ENCODE peak calls at places on chromosomes 2 and 18, in six cellular contexts. J is amniotic stem cell, M is tibial artery, T is heart left ventricle, S is GM12891, F is T follicular helper cell. B is an unnamed sample.

GRCh38 chr2:240646061-240646899 is 21.0 kb downstream of the GPR35 start:
- DNase-seq in M (no peak), J (no peak), T (no peak), F (peak; percentile 18), S (peak; percentile 15), B (peak; percentile 18)

GRCh38 chr2:176202491-176202890 is 14.0 kb downstream of the HOXD1 start:
- DNase-seq in S (no peak), J (no peak), F (no peak), M (no peak), T (no peak), B (no peak)

GRCh38 chr2:200335657-200336056 is 29.2 kb downstream of the SPATS2L start:
- DNase-seq in S (no peak), M (no peak), F (no peak), T (no peak), J (no peak), B (no peak)

GRCh38 chr2:150693556-150693955 is 206.1 kb upstream of the RND3 start:
- DNase-seq in M (no peak), S (no peak), T (no peak), F (no peak), J (no peak), B (no peak)

GRCh38 chr2:176832086-176832485 is 380.5 kb upstream of the HNRNPA3 start:
- DNase-seq in S (no peak), F (no peak), M (no peak), J (no peak), T (no peak), B (no peak)

GRCh38 chr2:162474006-162474405 is 130.1 kb downstream of the GCA start:
- DNase-seq in T (no peak), S (no peak), M (no peak), F (no peak), J (no peak), B (no peak)

GRCh38 chr18:59570101-59570875 is 126.9 kb downstream of the CCBE1 start:
- DNase-seq in F (no peak), T (no peak), M (no peak), S (no peak), J (no peak), B (no peak)

GRCh38 chr18:10329116-10329515 is 125.3 kb upstream of the APCDD1 start:
- DNase-seq in F (no peak), J (no peak), S (no peak), M (no peak), T (no peak), B (no peak)

GRCh38 chr2:72180351-72180750 is 32.7 kb upstream of the CYP26B1 start:
- DNase-seq in M (no peak), J (no peak), F (no peak), S (no peak), T (no peak), B (no peak)

GRCh38 chr2:201135396-201135795 is 19.4 kb downstream of the CFLAR start:
- DNase-seq in S (no peak), T (no peak), F (no peak), M (no peak), J (no peak), B (no peak)

GRCh38 chr2:171595896-171596295 is 73.6 kb downstream of the CYBRD1 start:
- DNase-seq in T (no peak), J (peak; percentile 82), S (no peak), M (no peak), F (no peak), B (no peak)

GRCh38 chr18:23740105-23740830 is 51.0 kb downstream of the LAMA3 start:
- DNase-seq in F (no peak), S (no peak), T (no peak), M (no peak), J (no peak), B (no peak)

GRCh38 chr2:96869281-96869823 is 528 bp downstream of the SEMA4C start:
- DNase-seq in T (peak; percentile 90), S (no peak), J (peak; percentile 26), M (peak; percentile 81), F (no peak), B (peak; percentile 58)

GRCh38 chr18:24850532-24850931 is 390.1 kb downstream of the HRH4 start:
- DNase-seq in F (no peak), S (no peak), M (no peak), J (no peak), T (no peak), B (no peak)

GRCh38 chr18:67417864-67418523 is 98.5 kb downstream of the DSEL start:
- DNase-seq in J (no peak), M (no peak), T (no peak), F (no peak), S (peak; percentile 5), B (peak; percentile 21)

GRCh38 chr18:36532394-36532793 is 234.9 kb downstream of the FHOD3 start:
- DNase-seq in F (no peak), T (no peak), M (no peak), J (no peak), S (no peak), B (no peak)